ENCODE peak calls at places on chromosomes 2 and 18, in nine cellular contexts. I, Q, S, U, C, T, L, Y and G are unnamed samples.

GRCh38 chr18:48029296-48029986 is 99.0 kb upstream of the SMAD2 start:
- DNase-seq in C (no peak), I (no peak), L (no peak), Y (peak; percentile 15), T (no peak), S (peak; percentile 74), U (no peak), Q (no peak), G (no peak)

GRCh38 chr2:220104871-220105351 is 477.5 kb downstream of the SLC4A3 start:
- DNase-seq in Q (peak; percentile 93), U (peak; percentile 83), T (no peak), S (no peak), I (no peak), L (peak; percentile 47), C (no peak), Y (no peak), G (no peak)

GRCh38 chr2:45205985-45206384 is 196.7 kb upstream of the SIX2 start:
- DNase-seq in I (no peak), L (no peak), C (no peak), U (no peak), Y (no peak), T (no peak), Q (no peak), S (no peak), G (no peak)

GRCh38 chr2:26883971-26884370 is 36.0 kb downstream of the DPYSL5 start:
- DNase-seq in I (no peak), U (no peak), C (no peak), S (no peak), T (no peak), L (no peak), Q (no peak), Y (no peak), G (no peak)

GRCh38 chr2:221552282-221552681 is 19.8 kb downstream of the EPHA4 start:
- DNase-seq in L (no peak), Y (no peak), I (no peak), U (no peak), T (no peak), C (no peak), Q (no peak), S (no peak), G (no peak)

GRCh38 chr2:162874412-162874811 is 35.8 kb upstream of the KCNH7 start:
- DNase-seq in S (no peak), Y (no peak), C (no peak), Q (no peak), I (no peak), T (no peak), U (no peak), L (no peak), G (no peak)

GRCh38 chr2:190977505-190977904 is 36.5 kb downstream of the STAT1 start:
- DNase-seq in U (no peak), L (no peak), T (no peak), Y (no peak), Q (no peak), I (no peak), S (no peak), C (no peak), G (no peak)

GRCh38 chr18:52636536-52636935 is 296.5 kb downstream of the DCC start:
- DNase-seq in L (peak; percentile 5), Q (no peak), U (no peak), S (no peak), Y (no peak), I (no peak), C (no peak), T (no peak), G (no peak)

GRCh38 chr2:175373001-175373727 is 191.7 kb upstream of the ATP5MC3 start:
- DNase-seq in L (no peak), T (no peak), S (no peak), Q (peak; percentile 67), U (no peak), C (peak; percentile 37), I (no peak), Y (no peak), G (no peak)

GRCh38 chr2:220811115-220811514 is 761.0 kb downstream of the EPHA4 start:
- DNase-seq in U (peak; percentile 43), Y (no peak), S (no peak), I (no peak), T (no peak), C (no peak), Q (peak; percentile 67), L (peak; percentile 16), G (no peak)

GRCh38 chr2:46690825-46691224 is 211.5 kb downstream of the TMEM247 start:
- DNase-seq in C (no peak), L (peak; percentile 68), I (no peak), U (no peak), Y (no peak), T (no peak), Q (peak; percentile 96), S (no peak), G (no peak)

GRCh38 chr2:33266467-33266866 is 210.0 kb upstream of the RASGRP3 start:
- DNase-seq in C (no peak), Q (no peak), Y (no peak), L (no peak), S (no peak), T (no peak), I (no peak), U (no peak), G (no peak)

GRCh38 chr2:102070058-102070642 is 72.4 kb upstream of the IL1R1 start:
- DNase-seq in C (peak; percentile 98), U (no peak), L (peak; percentile 93), T (no peak), Y (no peak), Q (peak; percentile 58), S (peak; percentile 96), I (no peak), G (no peak)

GRCh38 chr2:133266926-133267590 is 301.2 kb downstream of the NCKAP5 start:
- DNase-seq in U (no peak), C (no peak), Y (no peak), Q (no peak), T (no peak), S (no peak), L (peak; percentile 51), I (no peak), G (no peak)

GRCh38 chr2:145235312-145235711 is 715.4 kb upstream of the ZEB2 start:
- DNase-seq in S (no peak), Q (no peak), L (no peak), T (no peak), I (no peak), Y (no peak), C (no peak), U (no peak), G (no peak)

GRCh38 chr2:241412144-241412543 is 56.1 kb downstream of the FARP2 start:
- DNase-seq in T (peak; percentile 28), L (peak; percentile 12), S (no peak), C (peak; percentile 25), I (no peak), U (no peak), Y (peak; percentile 25), Q (peak; percentile 85), G (no peak)

GRCh38 chr2:206274434-206275273 is at the start of gene ZDBF2:
- DNase-seq in L (peak; percentile 66), C (peak; percentile 34), T (no peak), Y (peak; percentile 54), Q (peak; percentile 75), I (no peak), U (peak; percentile 46), S (peak; percentile 82), G (no peak)

GRCh38 chr2:35080231-35080905 is 1275.2 kb upstream of the CRIM1 start:
- DNase-seq in L (peak; percentile 31), C (no peak), U (no peak), S (no peak), I (no peak), T (no peak), Y (no peak), Q (peak; percentile 36), G (no peak)

GRCh38 chr18:48788378-48788777 is 162.4 kb downstream of the SMAD7 start:
- DNase-seq in C (peak; percentile 3), S (no peak), U (no peak), I (no peak), T (no peak), Q (no peak), L (no peak), Y (no peak), G (no peak)

GRCh38 chr2:96359310-96359709 is 23.7 kb downstream of the NCAPH start:
- DNase-seq in I (no peak), L (peak; percentile 29), T (no peak), S (no peak), Q (no peak), C (peak; percentile 26), Y (no peak), U (no peak), G (peak; percentile 22)
- TF ChIP-seq CTCF in I (no peak), L (peak; percentile 40), T (no peak), S (peak; percentile 6), Q (no peak), C (no peak), Y (no peak), U (peak; percentile 24), G (no peak)

DNA sequence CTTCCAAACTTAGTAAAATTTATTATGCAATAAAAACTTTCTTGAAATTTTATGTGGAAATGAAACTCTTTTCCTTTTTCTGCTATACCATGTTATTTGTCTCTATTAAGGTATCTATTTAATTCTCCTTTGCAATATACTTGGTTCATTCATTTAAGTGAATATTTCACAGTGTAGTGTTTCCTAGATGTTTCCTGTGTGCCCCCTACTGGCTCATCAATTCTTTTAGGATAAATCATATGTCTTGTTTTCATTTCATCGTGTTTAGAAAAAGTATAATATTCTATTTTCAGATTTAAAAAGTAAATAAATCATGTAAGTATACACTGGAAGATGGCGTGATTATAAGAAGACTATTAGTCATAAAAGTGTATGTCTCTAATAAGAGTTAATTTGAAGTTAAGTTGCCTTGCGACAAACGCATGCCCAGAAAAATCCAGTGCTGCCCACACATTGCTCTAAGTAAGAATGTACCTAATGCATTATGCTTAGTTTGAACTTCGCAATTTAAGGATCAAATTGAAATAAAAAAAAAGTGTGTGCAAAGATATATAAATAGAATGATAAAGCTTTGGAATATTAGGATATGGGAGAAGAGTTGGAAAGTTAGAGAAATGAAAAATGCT is 525.4 kb downstream of the KCNJ3 start:
- DNase-seq in Y (no peak), Q (no peak), C (no peak), U (peak; percentile 20), I (no peak), T (no peak), L (peak; percentile 20), S (no peak), G (no peak)
- TF ChIP-seq CTCF in Y (peak; percentile 53), Q (no peak), C (no peak), U (peak; percentile 9), I (no peak), T (no peak), L (peak; percentile 31), S (peak; percentile 46), G (no peak)

GRCh38 chr18:26017929-26018328 is 72.5 kb downstream of the SS18 start:
- DNase-seq in I (no peak), L (peak; percentile 4), C (no peak), S (no peak), T (no peak), Y (no peak), U (no peak), Q (no peak), G (no peak)
- TF ChIP-seq CTCF in I (no peak), L (no peak), C (no peak), S (no peak), T (no peak), Y (no peak), U (no peak), Q (no peak), G (no peak)

DNA sequence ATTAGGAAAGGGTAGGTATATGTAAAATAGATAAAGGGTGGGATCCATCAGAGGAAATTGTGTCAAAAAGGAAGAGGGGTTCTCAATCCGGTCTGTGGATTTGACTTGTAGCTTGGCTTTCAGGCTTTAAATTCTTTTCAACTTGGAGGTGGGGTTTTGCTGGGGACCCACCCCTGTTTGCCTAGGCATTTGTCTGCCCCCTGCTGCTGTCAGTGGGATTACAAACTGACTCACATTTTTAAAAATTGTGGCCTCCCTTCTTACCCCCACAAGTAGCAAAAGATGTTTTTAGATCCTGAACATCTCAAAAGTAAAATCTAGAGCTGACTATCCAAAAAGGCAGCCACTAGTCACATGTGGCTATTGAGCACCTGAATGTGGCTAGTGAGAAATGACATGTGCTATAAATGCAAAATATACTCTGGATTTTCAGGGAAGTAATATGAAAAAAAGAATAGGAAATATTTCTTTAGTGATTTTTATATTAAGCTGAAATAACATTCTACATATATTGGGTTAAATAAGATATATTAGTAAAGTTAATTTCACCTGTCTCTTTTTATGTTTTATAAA is 178.9 kb downstream of the GFPT1 start:
- DNase-seq in T (no peak), S (no peak), Y (no peak), U (no peak), I (no peak), L (peak; percentile 20), Q (no peak), C (no peak), G (no peak)
- TF ChIP-seq CTCF in T (no peak), S (no peak), Y (no peak), U (peak; percentile 18), I (no peak), L (peak; percentile 16), Q (peak; percentile 16), C (no peak), G (no peak)